ENCODE peak calls at places on chromosomes 12 and 14, in ten cellular contexts. V is non-pigmented ciliary epithelial cell; X is NCI-H774; T is NCI-H69; P is stimulated activated naive B cell treated with anti-CD40 and anti-IgM and Interleukin-4, amounts not matched to agents 10 μg/mL and 1 μg/mL and 100 μg/mL, for 72 hours; G is mesothelial cell of epicardium; M is activated gamma-delta T cell treated with anti-CD3 and anti-CD28 coated beads, Interleukin-2, amount 50 U/mL, for 16 hours; D is fibroblast of pulmonary artery; A is NCI-H1105; R is heart right ventricle. E is an unnamed sample.

GRCh38 chr12:2376855-2377657 is 324.3 kb downstream of the CACNA1C start:
- DNase-seq in V (no peak), X (peak; percentile 83), T (peak; percentile 98), P (no peak), G (no peak), M (no peak), D (no peak), A (peak; percentile 86), R (no peak), E (no peak)

GRCh38 chr12:3795096-3795799 is 42.3 kb upstream of the CRACR2A start:
- DNase-seq in V (no peak), X (peak; percentile 45), T (peak; percentile 92), P (no peak), G (no peak), M (no peak), D (no peak), A (peak; percentile 71), R (no peak), E (no peak)

GRCh38 chr12:22313276-22313995 is 21.1 kb downstream of the ST8SIA1 start:
- DNase-seq in V (no peak), X (no peak), T (peak; percentile 4), P (no peak), G (no peak), M (no peak), D (peak; percentile 59), A (no peak), R (no peak), E (no peak)

GRCh38 chr12:76713130-76713529 is 50.8 kb upstream of the ZDHHC17 start:
- DNase-seq in V (no peak), X (no peak), T (no peak), P (no peak), G (no peak), M (no peak), D (peak; percentile 36), A (no peak), R (no peak), E (no peak)

GRCh38 chr12:100044266-100044665 is 59.5 kb upstream of the ANKS1B start:
- DNase-seq in V (no peak), X (no peak), T (no peak), P (no peak), G (no peak), M (no peak), D (no peak), A (no peak), R (no peak), E (no peak)

GRCh38 chr12:117155278-117156060 is 34.8 kb downstream of the FBXO21 start:
- DNase-seq in V (no peak), X (peak; percentile 21), T (peak; percentile 93), P (peak; percentile 63), G (peak; percentile 38), M (peak; percentile 20), D (peak; percentile 23), A (peak; percentile 79), R (peak; percentile 46), E (peak; percentile 53)

GRCh38 chr14:51807355-51807754 is 53.1 kb upstream of the GNG2 start:
- DNase-seq in V (no peak), X (no peak), T (no peak), P (no peak), G (no peak), M (no peak), D (no peak), A (no peak), R (no peak), E (no peak)

GRCh38 chr12:57416039-57416996 is 14.5 kb downstream of the R3HDM2 start:
- DNase-seq in V (no peak), X (no peak), T (no peak), P (no peak), G (no peak), M (no peak), D (peak; percentile 8), A (no peak), R (no peak), E (no peak)

GRCh38 chr14:57833304-57833703 is 32.6 kb downstream of the SLC35F4 start:
- DNase-seq in V (peak; percentile 65), X (no peak), T (no peak), P (no peak), G (no peak), M (no peak), D (peak; percentile 85), A (no peak), R (no peak), E (no peak)

GRCh38 chr12:3681595-3681921 is 71.4 kb downstream of the CRACR2A start:
- DNase-seq in V (no peak), X (no peak), T (no peak), P (no peak), G (no peak), M (no peak), D (no peak), A (no peak), R (no peak), E (no peak)

GRCh38 chr12:30457621-30458289 is 237.9 kb downstream of the IPO8 start:
- DNase-seq in V (peak; percentile 75), X (no peak), T (peak; percentile 91), P (no peak), G (no peak), M (no peak), D (peak; percentile 94), A (no peak), R (no peak), E (no peak)

GRCh38 chr12:95611676-95612309 is 60.5 kb upstream of the USP44 start:
- DNase-seq in V (no peak), X (peak; percentile 85), T (peak; percentile 76), P (no peak), G (no peak), M (no peak), D (no peak), A (peak; percentile 88), R (no peak), E (no peak)

GRCh38 chr14:89304972-89305703 is 111.9 kb downstream of the FOXN3 start:
- DNase-seq in V (no peak), X (peak; percentile 72), T (peak; percentile 15), P (no peak), G (no peak), M (no peak), D (peak; percentile 77), A (no peak), R (peak; percentile 47), E (no peak)

GRCh38 chr12:127515941-127516340 is 751.0 kb upstream of the TMEM132C start:
- DNase-seq in V (peak; percentile 17), X (no peak), T (no peak), P (no peak), G (no peak), M (no peak), D (no peak), A (no peak), R (no peak), E (no peak)

GRCh38 chr14:72894623-72895378 is 900 bp upstream of the DPF3 start:
- DNase-seq in V (no peak), X (no peak), T (peak; percentile 47), P (no peak), G (no peak), M (no peak), D (no peak), A (no peak), R (peak; percentile 29), E (no peak)

GRCh38 chr14:100837812-100838170 is 11.9 kb downstream of the MEG3 start:
- DNase-seq in V (no peak), X (no peak), T (no peak), P (no peak), G (no peak), M (no peak), D (no peak), A (no peak), R (no peak), E (no peak)

GRCh38 chr12:95215925-95216324 is 1.3 kb downstream of the FGD6 start:
- DNase-seq in V (no peak), X (peak; percentile 3), T (peak; percentile 64), P (no peak), G (no peak), M (no peak), D (peak; percentile 72), A (no peak), R (no peak), E (no peak)

GRCh38 chr12:4809449-4810218 is 89.4 kb downstream of the GALNT8 start:
- DNase-seq in V (no peak), X (no peak), T (peak; percentile 71), P (no peak), G (no peak), M (no peak), D (no peak), A (no peak), R (no peak), E (no peak)

GRCh38 chr14:49861923-49862673 is 9.5 kb upstream of the NEMF start:
- DNase-seq in V (peak; percentile 61), X (peak; percentile 45), T (peak; percentile 92), P (peak; percentile 78), G (peak; percentile 67), M (peak; percentile 79), D (peak; percentile 94), A (peak; percentile 79), R (peak; percentile 86), E (peak; percentile 78)

GRCh38 chr14:84442481-84442880 is 1087.5 kb upstream of the FLRT2 start:
- DNase-seq in V (no peak), X (no peak), T (peak; percentile 93), P (no peak), G (no peak), M (no peak), D (peak; percentile 79), A (peak; percentile 50), R (no peak), E (no peak)

GRCh38 chr12:128994869-128995268 is 141.6 kb downstream of the GLT1D1 start:
- DNase-seq in V (no peak), X (peak; percentile 68), T (peak; percentile 28), P (no peak), G (no peak), M (no peak), D (no peak), A (peak; percentile 76), R (no peak), E (no peak)

GRCh38 chr12:47705239-47705570 is 625 bp downstream of the RPAP3 start:
- DNase-seq in V (no peak), X (no peak), T (no peak), P (no peak), G (no peak), M (no peak), D (peak; percentile 9), A (no peak), R (no peak), E (no peak)

GRCh38 chr14:90053044-90053443 is 8.8 kb upstream of the KCNK13 start:
- DNase-seq in V (no peak), X (no peak), T (no peak), P (no peak), G (no peak), M (no peak), D (no peak), A (no peak), R (no peak), E (no peak)

GRCh38 chr12:53997324-53998173 is 2.4 kb upstream of the HOXC9 start:
- DNase-seq in V (no peak), X (no peak), T (no peak), P (no peak), G (no peak), M (no peak), D (no peak), A (no peak), R (no peak), E (no peak)

GRCh38 chr14:75959031-75959430 is 22.8 kb downstream of the TGFB3 start:
- DNase-seq in V (no peak), X (no peak), T (no peak), P (no peak), G (no peak), M (no peak), D (no peak), A (no peak), R (no peak), E (no peak)

GRCh38 chr14:68807148-68807600 is 14.3 kb upstream of the ZFP36L1 start:
- DNase-seq in V (no peak), X (no peak), T (peak; percentile 62), P (peak; percentile 51), G (no peak), M (no peak), D (peak; percentile 92), A (no peak), R (peak; percentile 77), E (no peak)

GRCh38 chr14:68704736-68705720 is 87.8 kb downstream of the ZFP36L1 start:
- DNase-seq in V (no peak), X (no peak), T (no peak), P (no peak), G (no peak), M (no peak), D (peak; percentile 42), A (no peak), R (no peak), E (no peak)

GRCh38 chr14:92447416-92448197 is 66.0 kb upstream of the RIN3 start:
- DNase-seq in V (no peak), X (no peak), T (peak; percentile 7), P (no peak), G (no peak), M (no peak), D (no peak), A (no peak), R (no peak), E (no peak)